ENCODE peak calls at places on chromosomes 1 and 21, in ten cellular contexts. One of them, this sample, is unnamed.

GRCh38 chr21:44527983-44528633 is 11.9 kb downstream of the KRTAP10-1 start:
- DNase-seq in K562: no peak
- DNase-seq in H9: no peak
- DNase-seq in fibroblast of lung: no peak
- DNase-seq in GM12878: no peak
- DNase-seq in PC-9: no peak
- DNase-seq in H1: no peak
- DNase-seq in GM23338: no peak
- DNase-seq in neural progenitor cell: no peak
- DNase-seq in IMR-90: no peak
- DNase-seq in this sample: no peak

GRCh38 chr1:51738681-51739080 is 121.8 kb downstream of the OSBPL9 start:
- DNase-seq in K562: no peak
- DNase-seq in GM12878: no peak
- DNase-seq in neural progenitor cell: no peak
- DNase-seq in IMR-90: no peak
- DNase-seq in fibroblast of lung: no peak
- DNase-seq in H9: no peak
- DNase-seq in H1: no peak
- DNase-seq in GM23338: no peak
- DNase-seq in PC-9: no peak
- DNase-seq in this sample: no peak

GRCh38 chr1:21249940-21250493 is 40.2 kb downstream of the ECE1 start:
- DNase-seq in H9: no peak
- DNase-seq in GM23338: no peak
- DNase-seq in H1: no peak
- DNase-seq in K562: no peak
- DNase-seq in GM12878: no peak
- DNase-seq in IMR-90: no peak
- DNase-seq in fibroblast of lung: no peak
- DNase-seq in PC-9: no peak
- DNase-seq in neural progenitor cell: no peak
- DNase-seq in this sample: no peak

GRCh38 chr1:46410156-46411009 is 16.3 kb downstream of the FAAH start:
- DNase-seq in H9: no peak
- DNase-seq in K562: no peak
- DNase-seq in GM12878: no peak
- DNase-seq in neural progenitor cell: no peak
- DNase-seq in fibroblast of lung: peak
- DNase-seq in PC-9: no peak
- DNase-seq in GM23338: no peak
- DNase-seq in IMR-90: peak
- DNase-seq in H1: no peak
- DNase-seq in this sample: no peak

GRCh38 chr21:33308586-33309490 is 15.9 kb upstream of the IFNAR1 start:
- DNase-seq in GM12878: peak
- DNase-seq in fibroblast of lung: peak
- DNase-seq in PC-9: no peak
- DNase-seq in neural progenitor cell: no peak
- DNase-seq in GM23338: no peak
- DNase-seq in K562: no peak
- DNase-seq in H9: no peak
- DNase-seq in IMR-90: peak
- DNase-seq in H1: no peak
- DNase-seq in this sample: peak

GRCh38 chr21:28675265-28676041 is 317.2 kb downstream of the LTN1 start:
- DNase-seq in K562: no peak
- DNase-seq in GM12878: no peak
- DNase-seq in H1: no peak
- DNase-seq in fibroblast of lung: peak
- DNase-seq in GM23338: no peak
- DNase-seq in neural progenitor cell: no peak
- DNase-seq in IMR-90: no peak
- DNase-seq in H9: no peak
- DNase-seq in PC-9: no peak
- DNase-seq in this sample: no peak

GRCh38 chr1:27058976-27059688 is 46.5 kb upstream of the TENT5B start:
- DNase-seq in IMR-90: no peak
- DNase-seq in H1: no peak
- DNase-seq in GM12878: no peak
- DNase-seq in fibroblast of lung: no peak
- DNase-seq in neural progenitor cell: peak
- DNase-seq in K562: no peak
- DNase-seq in PC-9: no peak
- DNase-seq in GM23338: peak
- DNase-seq in H9: peak
- DNase-seq in this sample: no peak

GRCh38 chr21:31201548-31201947 is 142.5 kb downstream of the TIAM1 start:
- DNase-seq in K562: no peak
- DNase-seq in fibroblast of lung: peak
- DNase-seq in GM23338: no peak
- DNase-seq in neural progenitor cell: no peak
- DNase-seq in GM12878: peak
- DNase-seq in IMR-90: peak
- DNase-seq in H9: no peak
- DNase-seq in PC-9: no peak
- DNase-seq in H1: no peak
- DNase-seq in this sample: no peak

GRCh38 chr1:116157096-116157495 is 45.9 kb downstream of the MAB21L3 start:
- DNase-seq in PC-9: no peak
- DNase-seq in H9: no peak
- DNase-seq in neural progenitor cell: no peak
- DNase-seq in IMR-90: no peak
- DNase-seq in fibroblast of lung: no peak
- DNase-seq in K562: no peak
- DNase-seq in H1: no peak
- DNase-seq in GM23338: no peak
- DNase-seq in GM12878: no peak
- DNase-seq in this sample: no peak

GRCh38 chr1:211920141-211920572 is 89.6 kb upstream of the LPGAT1 start:
- DNase-seq in neural progenitor cell: no peak
- DNase-seq in PC-9: no peak
- DNase-seq in H1: no peak
- DNase-seq in IMR-90: peak
- DNase-seq in K562: no peak
- DNase-seq in H9: no peak
- DNase-seq in fibroblast of lung: peak
- DNase-seq in GM12878: no peak
- DNase-seq in GM23338: no peak
- DNase-seq in this sample: no peak

GRCh38 chr1:53376041-53376461 is 48.2 kb upstream of the LRP8 start:
- DNase-seq in H9: peak
- DNase-seq in fibroblast of lung: no peak
- DNase-seq in neural progenitor cell: no peak
- DNase-seq in IMR-90: no peak
- DNase-seq in PC-9: no peak
- DNase-seq in GM23338: peak
- DNase-seq in GM12878: no peak
- DNase-seq in K562: no peak
- DNase-seq in H1: no peak
- DNase-seq in this sample: no peak

GRCh38 chr1:67713071-67713806 is 28.2 kb downstream of the GADD45A start:
- DNase-seq in GM12878: no peak
- DNase-seq in K562: peak
- DNase-seq in fibroblast of lung: peak
- DNase-seq in PC-9: peak
- DNase-seq in H9: no peak
- DNase-seq in IMR-90: peak
- DNase-seq in neural progenitor cell: no peak
- DNase-seq in H1: no peak
- DNase-seq in GM23338: no peak
- DNase-seq in this sample: peak

GRCh38 chr1:228020686-228021525 is 14.1 kb downstream of the WNT3A start:
- DNase-seq in PC-9: no peak
- DNase-seq in neural progenitor cell: no peak
- DNase-seq in GM23338: no peak
- DNase-seq in K562: no peak
- DNase-seq in GM12878: no peak
- DNase-seq in H1: no peak
- DNase-seq in IMR-90: no peak
- DNase-seq in fibroblast of lung: no peak
- DNase-seq in H9: peak
- DNase-seq in this sample: no peak

GRCh38 chr1:3026581-3027511 is 5.6 kb downstream of the ACTRT2 start:
- DNase-seq in IMR-90: no peak
- DNase-seq in K562: no peak
- DNase-seq in fibroblast of lung: no peak
- DNase-seq in GM23338: no peak
- DNase-seq in neural progenitor cell: no peak
- DNase-seq in PC-9: no peak
- DNase-seq in H9: no peak
- DNase-seq in GM12878: no peak
- DNase-seq in H1: no peak
- DNase-seq in this sample: no peak

GRCh38 chr1:78419309-78419708 is 71.5 kb upstream of the PTGFR start:
- DNase-seq in H1: no peak
- DNase-seq in GM12878: no peak
- DNase-seq in K562: no peak
- DNase-seq in H9: no peak
- DNase-seq in IMR-90: peak
- DNase-seq in PC-9: no peak
- DNase-seq in neural progenitor cell: no peak
- DNase-seq in GM23338: no peak
- DNase-seq in fibroblast of lung: peak
- DNase-seq in this sample: no peak

GRCh38 chr1:42057800-42058199 is 95.4 kb upstream of the GUCA2B start:
- DNase-seq in H1: no peak
- DNase-seq in neural progenitor cell: no peak
- DNase-seq in fibroblast of lung: no peak
- DNase-seq in IMR-90: no peak
- DNase-seq in K562: no peak
- DNase-seq in GM12878: no peak
- DNase-seq in PC-9: no peak
- DNase-seq in GM23338: no peak
- DNase-seq in H9: no peak
- DNase-seq in this sample: no peak

GRCh38 chr1:67846538-67846937 is 13.3 kb upstream of the GNG12 start:
- DNase-seq in GM12878: no peak
- DNase-seq in PC-9: no peak
- DNase-seq in GM23338: no peak
- DNase-seq in K562: no peak
- DNase-seq in IMR-90: no peak
- DNase-seq in H9: no peak
- DNase-seq in neural progenitor cell: no peak
- DNase-seq in H1: no peak
- DNase-seq in fibroblast of lung: no peak
- DNase-seq in this sample: no peak

GRCh38 chr1:244273262-244273844 is 178.4 kb downstream of the ADSS2 start:
- DNase-seq in IMR-90: no peak
- DNase-seq in GM12878: no peak
- DNase-seq in K562: no peak
- DNase-seq in PC-9: no peak
- DNase-seq in fibroblast of lung: no peak
- DNase-seq in H9: no peak
- DNase-seq in neural progenitor cell: no peak
- DNase-seq in H1: no peak
- DNase-seq in GM23338: no peak
- DNase-seq in this sample: no peak
- TF ChIP-seq CTCF in IMR-90: no peak
- TF ChIP-seq CTCF in GM12878: no peak
- TF ChIP-seq CTCF in K562: no peak
- TF ChIP-seq CTCF in PC-9: peak
- TF ChIP-seq CTCF in fibroblast of lung: no peak
- TF ChIP-seq CTCF in H9: no peak
- TF ChIP-seq CTCF in neural progenitor cell: no peak
- TF ChIP-seq CTCF in H1: no peak
- TF ChIP-seq CTCF in GM23338: no peak
- TF ChIP-seq CTCF in this sample: peak

DNA sequence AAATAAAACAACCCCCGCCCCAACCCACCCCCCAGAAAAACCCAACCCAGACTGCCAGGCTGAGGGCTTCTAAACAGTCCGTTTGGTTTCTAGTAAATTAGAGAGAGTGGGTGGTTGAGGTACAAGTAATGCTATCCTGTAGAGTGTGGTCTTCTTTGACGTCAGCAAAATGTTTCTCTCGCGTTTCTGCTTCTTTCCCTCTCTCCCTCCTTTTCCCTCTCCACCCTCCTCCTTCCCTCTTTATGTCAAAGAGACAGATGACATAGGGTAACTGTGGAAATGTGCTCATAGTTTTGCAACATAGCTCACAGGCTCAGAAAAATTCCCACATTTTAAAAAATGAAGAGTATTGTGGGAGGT is 158.3 kb downstream of the TOMM20 start:
- DNase-seq in neural progenitor cell: no peak
- DNase-seq in fibroblast of lung: peak
- DNase-seq in H9: no peak
- DNase-seq in IMR-90: peak
- DNase-seq in PC-9: no peak
- DNase-seq in GM12878: no peak
- DNase-seq in K562: no peak
- DNase-seq in GM23338: no peak
- DNase-seq in H1: no peak
- DNase-seq in this sample: no peak
- H3K4me2 ChIP-seq in neural progenitor cell: peak
- H3K4me2 ChIP-seq in fibroblast of lung: peak
- H3K4me2 ChIP-seq in H9: peak
- H3K4me2 ChIP-seq in IMR-90: peak
- H3K4me2 ChIP-seq in PC-9: no peak
- H3K4me2 ChIP-seq in GM12878: no peak
- H3K4me2 ChIP-seq in K562: no peak
- H3K4me2 ChIP-seq in GM23338: peak
- H3K4me2 ChIP-seq in H1: peak
- H3K4me2 ChIP-seq in this sample: no peak

DNA sequence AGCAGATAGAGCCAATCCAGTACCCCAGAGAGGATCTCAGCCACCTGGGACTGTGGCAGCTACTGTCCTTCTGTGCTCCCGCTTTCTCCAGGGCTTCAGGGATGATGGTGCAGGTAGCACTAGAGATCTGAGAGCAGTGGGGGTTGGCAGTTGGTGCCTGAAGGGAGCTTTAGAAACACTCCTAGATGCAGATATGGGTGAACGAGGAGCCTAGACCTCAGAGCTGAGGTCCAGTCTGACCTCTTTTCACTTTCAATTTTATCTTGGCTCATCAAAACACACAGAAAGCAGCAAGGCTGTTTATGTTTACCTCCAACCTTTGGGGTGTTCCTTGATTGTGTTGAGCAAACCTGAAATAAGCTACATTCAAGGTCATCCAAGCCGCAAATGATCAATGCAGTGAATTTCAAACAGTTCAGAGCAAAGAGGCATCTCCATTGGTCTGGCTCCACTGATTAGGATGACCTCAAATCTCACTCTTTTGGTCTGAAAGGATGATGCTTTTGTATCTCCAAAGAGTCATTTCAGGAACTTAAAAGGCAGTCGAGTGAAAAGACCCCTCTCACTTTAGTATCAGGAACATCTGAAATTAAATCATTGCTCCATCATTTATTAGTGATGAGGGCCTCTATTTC is 1.3 kb downstream of the LY9 start:
- DNase-seq in PC-9: no peak
- DNase-seq in GM23338: no peak
- DNase-seq in H9: no peak
- DNase-seq in GM12878: no peak
- DNase-seq in K562: no peak
- DNase-seq in IMR-90: no peak
- DNase-seq in fibroblast of lung: no peak
- DNase-seq in H1: no peak
- DNase-seq in neural progenitor cell: no peak
- DNase-seq in this sample: peak
- H3K27ac ChIP-seq in PC-9: no peak
- H3K27ac ChIP-seq in GM23338: no peak
- H3K27ac ChIP-seq in H9: no peak
- H3K27ac ChIP-seq in GM12878: peak
- H3K27ac ChIP-seq in K562: no peak
- H3K27ac ChIP-seq in IMR-90: no peak
- H3K27ac ChIP-seq in fibroblast of lung: no peak
- H3K27ac ChIP-seq in H1: no peak
- H3K27ac ChIP-seq in neural progenitor cell: no peak
- H3K27ac ChIP-seq in this sample: peak

GRCh38 chr1:69196071-69196470 is 371.7 kb upstream of the LRRC7 start:
- DNase-seq in PC-9: no peak
- DNase-seq in GM23338: no peak
- DNase-seq in fibroblast of lung: no peak
- DNase-seq in neural progenitor cell: no peak
- DNase-seq in K562: no peak
- DNase-seq in H9: no peak
- DNase-seq in H1: no peak
- DNase-seq in GM12878: no peak
- DNase-seq in IMR-90: no peak
- DNase-seq in this sample: no peak
- TF ChIP-seq CTCF in PC-9: no peak
- TF ChIP-seq CTCF in GM23338: no peak
- TF ChIP-seq CTCF in fibroblast of lung: no peak
- TF ChIP-seq CTCF in neural progenitor cell: no peak
- TF ChIP-seq CTCF in K562: no peak
- TF ChIP-seq CTCF in H9: no peak
- TF ChIP-seq CTCF in H1: no peak
- TF ChIP-seq CTCF in GM12878: no peak
- TF ChIP-seq CTCF in IMR-90: no peak
- TF ChIP-seq CTCF in this sample: no peak